ENCODE peak calls at places on chromosomes 1 and 21, in five cellular contexts. One of them, this sample, is unnamed.
A peak's percentile ranks its signal among the peaks of the same experiment; 100 is the strongest.

GRCh38 chr1:80436851-80437250 is 1363.9 kb upstream of the ADGRL2 start:
- DNase-seq in ovary: no peak
- DNase-seq in WTC11: no peak
- DNase-seq in NCI-H1694: no peak
- DNase-seq in cardiac fibroblast: no peak
- DNase-seq in this sample: no peak

GRCh38 chr1:96703186-96703585 is 18.4 kb upstream of the PTBP2 start:
- DNase-seq in ovary: no peak
- DNase-seq in WTC11: no peak
- DNase-seq in NCI-H1694: no peak
- DNase-seq in cardiac fibroblast: peak; percentile 66
- DNase-seq in this sample: no peak

GRCh38 chr1:29674625-29675326 is 438.5 kb downstream of the PTPRU start:
- DNase-seq in ovary: peak; percentile 1
- DNase-seq in WTC11: no peak
- DNase-seq in NCI-H1694: no peak
- DNase-seq in cardiac fibroblast: no peak
- DNase-seq in this sample: peak; percentile 24

GRCh38 chr21:31959881-31960280 is 87.1 kb downstream of the HUNK start:
- DNase-seq in ovary: no peak
- DNase-seq in WTC11: no peak
- DNase-seq in NCI-H1694: no peak
- DNase-seq in cardiac fibroblast: no peak
- DNase-seq in this sample: no peak

GRCh38 chr1:233635765-233636502 is 22.0 kb downstream of the KCNK1 start:
- DNase-seq in ovary: no peak
- DNase-seq in WTC11: peak; percentile 35
- DNase-seq in NCI-H1694: no peak
- DNase-seq in cardiac fibroblast: no peak
- DNase-seq in this sample: no peak

GRCh38 chr1:94929816-94930215 is 2.9 kb upstream of the CNN3 start:
- DNase-seq in ovary: no peak
- DNase-seq in WTC11: no peak
- DNase-seq in NCI-H1694: no peak
- DNase-seq in cardiac fibroblast: no peak
- DNase-seq in this sample: no peak

GRCh38 chr1:204466416-204467405 is 27.9 kb downstream of the PIK3C2B start:
- DNase-seq in ovary: no peak
- DNase-seq in WTC11: no peak
- DNase-seq in NCI-H1694: no peak
- DNase-seq in cardiac fibroblast: no peak
- DNase-seq in this sample: no peak

GRCh38 chr1:113812661-113813135 is 422 bp upstream of the RSBN1 start:
- DNase-seq in ovary: peak; percentile 17
- DNase-seq in WTC11: no peak
- DNase-seq in NCI-H1694: no peak
- DNase-seq in cardiac fibroblast: no peak
- DNase-seq in this sample: no peak

GRCh38 chr21:38988211-38989096 is 182.7 kb downstream of the ETS2 start:
- DNase-seq in ovary: peak; percentile 39
- DNase-seq in WTC11: no peak
- DNase-seq in NCI-H1694: no peak
- DNase-seq in cardiac fibroblast: no peak
- DNase-seq in this sample: no peak

GRCh38 chr1:181397841-181398240 is 85.5 kb upstream of the CACNA1E start:
- DNase-seq in ovary: no peak
- DNase-seq in WTC11: no peak
- DNase-seq in NCI-H1694: peak; percentile 53
- DNase-seq in cardiac fibroblast: no peak
- DNase-seq in this sample: no peak

GRCh38 chr1:168689726-168690602 is 39.0 kb downstream of the DPT start:
- DNase-seq in ovary: no peak
- DNase-seq in WTC11: no peak
- DNase-seq in NCI-H1694: no peak
- DNase-seq in cardiac fibroblast: peak; percentile 20
- DNase-seq in this sample: no peak

GRCh38 chr1:63607322-63607721 is 14.1 kb downstream of the PGM1 start:
- DNase-seq in ovary: no peak
- DNase-seq in WTC11: no peak
- DNase-seq in NCI-H1694: no peak
- DNase-seq in cardiac fibroblast: no peak
- DNase-seq in this sample: no peak

GRCh38 chr1:208942394-208942793 is 641.1 kb upstream of the CAMK1G start:
- DNase-seq in ovary: no peak
- DNase-seq in WTC11: no peak
- DNase-seq in NCI-H1694: no peak
- DNase-seq in cardiac fibroblast: peak; percentile 5
- DNase-seq in this sample: no peak

GRCh38 chr1:39683591-39684312 is 7.5 kb downstream of the HPCAL4 start:
- DNase-seq in ovary: peak; percentile 38
- DNase-seq in WTC11: peak; percentile 50
- DNase-seq in NCI-H1694: no peak
- DNase-seq in cardiac fibroblast: no peak
- DNase-seq in this sample: no peak

GRCh38 chr21:43341349-43342163 is 85.4 kb downstream of the SIK1 start:
- DNase-seq in ovary: no peak
- DNase-seq in WTC11: no peak
- DNase-seq in NCI-H1694: no peak
- DNase-seq in cardiac fibroblast: peak; percentile 36
- DNase-seq in this sample: no peak

GRCh38 chr1:162779043-162779442 is 11.5 kb upstream of the HSD17B7 start:
- DNase-seq in ovary: no peak
- DNase-seq in WTC11: no peak
- DNase-seq in NCI-H1694: no peak
- DNase-seq in cardiac fibroblast: no peak
- DNase-seq in this sample: no peak

GRCh38 chr1:117014209-117014608 is 12.6 kb downstream of the CD101 start:
- DNase-seq in ovary: no peak
- DNase-seq in WTC11: no peak
- DNase-seq in NCI-H1694: no peak
- DNase-seq in cardiac fibroblast: peak; percentile 41
- DNase-seq in this sample: no peak

GRCh38 chr1:60069691-60070090 is 3.9 kb downstream of the C1orf87 start:
- DNase-seq in ovary: no peak
- DNase-seq in WTC11: no peak
- DNase-seq in NCI-H1694: no peak
- DNase-seq in cardiac fibroblast: no peak
- DNase-seq in this sample: no peak

GRCh38 chr1:52599236-52599635 is 2.9 kb upstream of the GPX7 start:
- DNase-seq in ovary: no peak
- DNase-seq in WTC11: no peak
- DNase-seq in NCI-H1694: no peak
- DNase-seq in cardiac fibroblast: no peak
- DNase-seq in this sample: no peak

GRCh38 chr21:29490016-29490415 is 191.3 kb downstream of the BACH1 start:
- DNase-seq in ovary: no peak
- DNase-seq in WTC11: no peak
- DNase-seq in NCI-H1694: no peak
- DNase-seq in cardiac fibroblast: peak; percentile 40
- DNase-seq in this sample: no peak

This sample was measured in ecto neural progenitor cell.